ENCODE peak calls at places on chromosomes 11 and 22, in five cellular contexts. S is effector memory CD4-positive, alpha-beta T cell; K is cardiac fibroblast; D is NCI-H2081; X is uterus. F is an unnamed sample.

GRCh38 chr11:17171916-17172315 is 35.9 kb downstream of the PIK3C2A start:
- DNase-seq in D (no peak), S (no peak), X (no peak), K (peak), F (peak)

GRCh38 chr11:19793356-19793755 is 80.7 kb downstream of the NAV2 start:
- DNase-seq in K (no peak), S (no peak), D (no peak), X (no peak), F (no peak)

GRCh38 chr11:44315947-44316387 is 6.0 kb upstream of the ALX4 start:
- DNase-seq in D (no peak), X (no peak), K (peak), S (no peak), F (no peak)

GRCh38 chr22:37428649-37429586 is 1.6 kb upstream of the ELFN2 start:
- DNase-seq in X (no peak), K (peak), D (no peak), S (peak), F (peak)

GRCh38 chr22:26550498-26551033 is 38.3 kb upstream of the TFIP11 start:
- DNase-seq in X (no peak), S (no peak), K (peak), D (no peak), F (peak)

GRCh38 chr22:36467946-36468345 is 13.5 kb downstream of the TXN2 start:
- DNase-seq in S (no peak), K (peak), X (no peak), D (no peak), F (peak)

GRCh38 chr22:36052505-36052941 is 23.9 kb upstream of the RBFOX2 start:
- DNase-seq in D (no peak), X (no peak), S (no peak), K (peak), F (no peak)

GRCh38 chr11:133403900-133404299 is 128.4 kb downstream of the OPCML start:
- DNase-seq in D (no peak), X (no peak), K (no peak), S (no peak), F (no peak)

GRCh38 chr11:66299189-66299588 is 7.5 kb downstream of the TMEM151A start:
- DNase-seq in S (no peak), X (no peak), D (no peak), K (no peak), F (no peak)

GRCh38 chr11:128205796-128206195 is 381.6 kb downstream of the ETS1 start:
- DNase-seq in X (no peak), K (no peak), D (no peak), S (no peak), F (no peak)

GRCh38 chr11:105701098-105701497 is 91.2 kb downstream of the GRIA4 start:
- DNase-seq in X (no peak), K (no peak), D (no peak), S (no peak), F (no peak)